ENCODE peak calls at places on chromosomes 13 and 19, in six cellular contexts. F is GM12892, V is HepG2, Z is H1, A is GM12878, O is K562. I is an unnamed sample.

GRCh38 chr19:54178581-54179261 is 5.8 kb upstream of the TMC4 start:
- DNase-seq in F (no peak), V (no peak), Z (no peak), A (no peak), O (no peak), I (no peak)

GRCh38 chr19:1139126-1139525 is 34.9 kb downstream of the SBNO2 start:
- DNase-seq in F (no peak), V (no peak), Z (no peak), A (no peak), O (no peak), I (no peak)

GRCh38 chr13:85565652-85566051 is 233.6 kb downstream of the SLITRK6 start:
- DNase-seq in F (no peak), V (no peak), Z (no peak), A (no peak), O (no peak), I (no peak)

GRCh38 chr19:44841255-44841654 is 4.8 kb upstream of the NECTIN2 start:
- DNase-seq in F (no peak), V (no peak), Z (no peak), A (no peak), O (no peak), I (no peak)

GRCh38 chr19:31066385-31066784 is 282.9 kb downstream of the TSHZ3 start:
- DNase-seq in F (no peak), V (no peak), Z (no peak), A (no peak), O (no peak), I (no peak)

GRCh38 chr13:33937373-33938087 is 119.6 kb downstream of the RFC3 start:
- DNase-seq in F (no peak), V (peak; percentile 87), Z (peak; percentile 23), A (no peak), O (no peak), I (no peak)

GRCh38 chr19:31312004-31312403 is 37.2 kb downstream of the TSHZ3 start:
- DNase-seq in F (no peak), V (no peak), Z (no peak), A (no peak), O (no peak), I (no peak)

GRCh38 chr19:31283701-31284100 is 65.5 kb downstream of the TSHZ3 start:
- DNase-seq in F (no peak), V (no peak), Z (no peak), A (no peak), O (no peak), I (no peak)

GRCh38 chr19:53192771-53193533 is at the start of gene ZNF665:
- DNase-seq in F (peak; percentile 43), V (no peak), Z (no peak), A (no peak), O (peak; percentile 87), I (peak; percentile 53)

GRCh38 chr13:33153421-33154381 is 131.9 kb downstream of the STARD13 start:
- DNase-seq in F (no peak), V (peak; percentile 10), Z (no peak), A (no peak), O (no peak), I (no peak)

GRCh38 chr19:7138402-7138801 is 68.9 kb downstream of the ZNF557 start:
- DNase-seq in F (no peak), V (no peak), Z (no peak), A (no peak), O (no peak), I (no peak)

GRCh38 chr13:44396963-44397580 is 23.4 kb downstream of the SERP2 start:
- DNase-seq in F (no peak), V (no peak), Z (no peak), A (no peak), O (peak; percentile 24), I (no peak)

GRCh38 chr13:99307648-99308339 is 595 bp upstream of the GPR183 start:
- DNase-seq in F (no peak), V (no peak), Z (no peak), A (no peak), O (peak; percentile 48), I (no peak)

GRCh38 chr13:31742102-31742695 is 2.9 kb downstream of the RXFP2 start:
- DNase-seq in F (peak; percentile 6), V (peak; percentile 28), Z (peak; percentile 36), A (peak; percentile 8), O (peak; percentile 53), I (peak; percentile 37)

GRCh38 chr13:111626371-111627305 is 306.2 kb downstream of the TEX29 start:
- DNase-seq in F (no peak), V (no peak), Z (no peak), A (no peak), O (no peak), I (no peak)

GRCh38 chr19:13149628-13150186 is 468 bp downstream of the STX10 start:
- DNase-seq in F (no peak), V (peak; percentile 37), Z (no peak), A (no peak), O (no peak), I (no peak)

GRCh38 chr13:51707468-51707867 is 96.5 kb downstream of the DHRS12 start:
- DNase-seq in F (no peak), V (no peak), Z (no peak), A (no peak), O (no peak), I (no peak)

GRCh38 chr19:2259331-2259730 is 3.1 kb upstream of the JSRP1 start:
- DNase-seq in F (no peak), V (no peak), Z (no peak), A (no peak), O (no peak), I (no peak)

GRCh38 chr19:8575467-8575997 is 1.7 kb downstream of the MYO1F start:
- DNase-seq in F (no peak), V (no peak), Z (no peak), A (no peak), O (peak; percentile 50), I (no peak)

GRCh38 chr19:35046461-35046860 is 4.9 kb downstream of the HPN start:
- DNase-seq in F (no peak), V (no peak), Z (no peak), A (no peak), O (no peak), I (no peak)

GRCh38 chr19:35043906-35044305 is 2.4 kb downstream of the HPN start:
- DNase-seq in F (no peak), V (no peak), Z (no peak), A (no peak), O (no peak), I (no peak)

GRCh38 chr19:35044317-35045117 is 3.0 kb downstream of the HPN start:
- DNase-seq in F (no peak), V (peak; percentile 28), Z (no peak), A (no peak), O (peak; percentile 77), I (no peak)

GRCh38 chr19:35042954-35043604 is 1.6 kb downstream of the HPN start:
- DNase-seq in F (no peak), V (peak; percentile 43), Z (no peak), A (no peak), O (no peak), I (no peak)

DNA sequence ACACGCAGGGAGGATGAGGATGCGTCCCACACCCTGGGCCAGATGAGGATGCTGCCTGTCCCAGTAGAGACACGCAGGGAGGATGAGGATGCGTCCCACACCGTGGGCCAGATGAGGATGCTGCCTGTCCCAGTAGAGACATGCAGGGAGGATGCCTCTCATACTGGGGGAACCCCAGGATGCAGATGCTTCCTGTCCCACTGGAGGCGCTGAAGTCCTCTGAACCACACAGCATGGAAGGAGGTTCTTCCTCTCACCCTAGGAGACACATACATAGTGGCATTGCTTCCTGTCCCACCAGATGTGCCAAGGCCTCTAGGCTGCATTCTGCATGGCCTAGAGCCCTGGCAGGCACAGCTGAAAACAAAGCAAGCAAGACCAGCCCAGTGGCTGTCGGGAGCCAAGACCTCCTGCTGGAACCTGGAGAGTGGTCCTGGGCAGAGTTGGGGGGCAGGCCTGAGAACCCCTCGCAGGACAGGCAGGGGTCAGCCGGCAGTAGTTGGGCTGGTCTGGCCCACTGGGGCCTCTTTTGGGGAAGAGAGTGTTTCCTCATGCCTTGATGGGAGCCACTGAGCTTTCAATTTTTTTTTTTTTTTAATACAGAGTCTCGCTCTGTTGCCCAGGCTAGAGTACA is 4.3 kb downstream of the HPN start:
- DNase-seq in F (peak; percentile 58), V (no peak), Z (no peak), A (peak; percentile 16), O (peak; percentile 76), I (peak; percentile 83)
- TF ChIP-seq POLR2A in F (no peak), V (no peak), Z (no peak), A (no peak), O (no peak), I (no peak)

DNA sequence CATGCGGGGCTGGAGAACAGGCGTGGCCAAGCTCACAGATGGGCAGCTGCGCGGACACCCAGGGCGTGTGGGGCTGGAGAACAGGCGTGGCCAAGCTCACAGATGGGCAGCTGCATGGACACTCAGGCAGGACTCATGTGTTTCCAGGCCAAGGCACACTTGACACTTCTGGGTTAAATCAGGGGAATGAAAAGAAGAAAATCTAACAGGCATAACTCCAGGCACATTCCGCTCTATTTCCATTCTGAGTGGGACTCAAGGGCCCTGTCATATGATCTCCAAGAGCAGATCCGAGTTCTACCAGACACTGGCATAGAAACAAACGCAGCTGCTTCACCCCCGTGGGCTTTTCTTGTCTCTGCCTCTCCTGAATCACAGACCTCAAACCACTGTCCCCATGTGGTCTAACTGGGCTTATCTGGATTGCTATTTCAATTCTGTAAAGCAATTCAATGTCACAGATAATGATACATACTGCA is 17.4 kb upstream of the C13orf46 start:
- DNase-seq in F (no peak), V (no peak), Z (no peak), A (no peak), O (no peak), I (no peak)
- TF ChIP-seq TAF1 in F (no peak), V (no peak), Z (no peak), A (no peak), O (no peak), I (no peak)

DNA sequence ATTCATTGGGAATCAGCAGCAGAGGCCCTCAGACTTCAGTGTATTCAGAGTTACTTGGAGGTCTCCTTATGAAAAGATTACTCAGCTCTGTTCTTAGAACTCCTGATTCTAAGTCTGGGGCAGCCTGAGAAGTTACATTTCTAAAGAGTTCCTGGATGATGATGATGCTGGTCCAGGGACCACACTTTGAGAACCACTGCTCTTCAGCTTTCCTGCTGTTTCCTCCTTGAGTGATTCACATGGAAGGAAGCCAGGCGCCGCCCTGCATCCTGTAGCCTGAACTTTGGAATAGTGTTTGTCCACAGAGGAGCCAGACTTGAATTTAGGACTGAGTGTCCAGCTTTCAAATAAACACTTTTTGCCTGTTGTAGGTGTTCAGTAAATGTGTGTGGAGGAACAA is 2.9 kb downstream of the CEBPG start:
- DNase-seq in F (no peak), V (peak; percentile 45), Z (no peak), A (no peak), O (no peak), I (no peak)
- TF ChIP-seq POLR2A in F (no peak), V (no peak), Z (no peak), A (no peak), O (no peak), I (no peak)

GRCh38 chr13:40438022-40438692 is 228.3 kb downstream of the FOXO1 start:
- DNase-seq in F (no peak), V (no peak), Z (no peak), A (no peak), O (no peak), I (no peak)

GRCh38 chr13:40442191-40442590 is 224.2 kb downstream of the FOXO1 start:
- DNase-seq in F (no peak), V (no peak), Z (no peak), A (no peak), O (no peak), I (no peak)

GRCh38 chr13:40439928-40440327 is 226.5 kb downstream of the FOXO1 start:
- DNase-seq in F (no peak), V (no peak), Z (no peak), A (no peak), O (no peak), I (no peak)

GRCh38 chr13:40440990-40441820 is 225.2 kb downstream of the FOXO1 start:
- DNase-seq in F (no peak), V (no peak), Z (no peak), A (no peak), O (no peak), I (no peak)

GRCh38 chr13:40438999-40439797 is 227.2 kb downstream of the FOXO1 start:
- DNase-seq in F (no peak), V (no peak), Z (no peak), A (no peak), O (no peak), I (no peak)
- TF ChIP-seq TAF1 in F (no peak), V (no peak), Z (no peak), A (no peak), O (no peak), I (no peak)

I was measured in GM12891.